ENCODE peak calls at places on chromosomes 2 and 18, in five cellular contexts. U is cortex of kidney, I is posterior cingulate gyrus, S is NCI-H1694 treated with DMSO at 0.1 percent for 48 hours, V is HS-5. X is an unnamed sample.

GRCh38 chr2:170813611-170814550 is 2.8 kb upstream of the GAD1 start:
- DNase-seq in I (no peak), U (no peak), V (no peak), S (no peak), X (peak; percentile 24)

GRCh38 chr2:45132551-45132950 is 123.3 kb upstream of the SIX2 start:
- DNase-seq in S (no peak), I (no peak), U (no peak), V (no peak), X (no peak)

GRCh38 chr2:231197741-231198290 is 615 bp upstream of the ARMC9 start:
- DNase-seq in I (no peak), U (no peak), V (no peak), S (no peak), X (no peak)

GRCh38 chr2:157899125-157899839 is 23.2 kb upstream of the ACVR1 start:
- DNase-seq in V (no peak), U (no peak), I (no peak), S (no peak), X (no peak)

GRCh38 chr18:22439447-22439846 is 21.7 kb upstream of the CTAGE1 start:
- DNase-seq in S (no peak), U (no peak), I (no peak), V (peak; percentile 26), X (no peak)

GRCh38 chr2:96756788-96757476 is 3.8 kb upstream of the CNNM4 start:
- DNase-seq in S (no peak), I (no peak), V (no peak), U (no peak), X (no peak)

GRCh38 chr2:168002021-168002553 is 245.3 kb downstream of the STK39 start:
- DNase-seq in I (no peak), S (no peak), U (no peak), V (peak; percentile 18), X (no peak)

GRCh38 chr2:172976816-172977215 is 98.8 kb upstream of the MAP3K20 start:
- DNase-seq in S (no peak), V (no peak), U (no peak), I (no peak), X (no peak)

GRCh38 chr2:147568109-147568508 is 276.7 kb upstream of the ACVR2A start:
- DNase-seq in I (no peak), V (no peak), U (no peak), S (no peak), X (no peak)

GRCh38 chr18:50099725-50100414 is 95.1 kb downstream of the MYO5B start:
- DNase-seq in U (no peak), I (no peak), S (peak; percentile 81), V (peak; percentile 55), X (peak; percentile 6)

GRCh38 chr18:51211552-51211951 is 14.1 kb upstream of the MEX3C start:
- DNase-seq in S (peak; percentile 2), U (no peak), V (peak; percentile 29), I (no peak), X (no peak)

GRCh38 chr2:128643221-128644065 is 324.8 kb upstream of the HS6ST1 start:
- DNase-seq in S (no peak), V (no peak), I (no peak), U (no peak), X (no peak)

GRCh38 chr2:113283704-113284284 is 5.1 kb upstream of the PAX8 start:
- DNase-seq in I (no peak), S (no peak), U (no peak), V (peak; percentile 88), X (peak; percentile 81)